ENCODE peak calls at places on chromosomes 3 and 15, in four cellular contexts. L is endothelial cell of umbilical vein, O is heart left ventricle, C is adrenal gland. J is an unnamed sample.

GRCh38 chr3:196440041-196440537 is 7.9 kb upstream of the UBXN7 start:
- DNase-seq in L (no peak), C (no peak), O (peak; percentile 54), J (no peak)

GRCh38 chr3:62940763-62941632 is 65.8 kb upstream of the CADPS start:
- DNase-seq in C (no peak), O (no peak), L (no peak), J (no peak)

GRCh38 chr3:29331830-29332637 is 51.2 kb downstream of the RBMS3 start:
- DNase-seq in L (peak; percentile 51), C (no peak), O (no peak), J (no peak)

GRCh38 chr15:62850791-62851291 is 191.7 kb upstream of the TPM1 start:
- DNase-seq in C (no peak), O (no peak), L (peak; percentile 37), J (no peak)

GRCh38 chr3:26064297-26064696 is 274.4 kb downstream of the OXSM start:
- DNase-seq in C (no peak), O (no peak), L (no peak), J (no peak)

GRCh38 chr3:148178508-148178907 is 519.2 kb upstream of the AGTR1 start:
- DNase-seq in O (no peak), L (peak; percentile 14), C (no peak), J (no peak)

GRCh38 chr15:47377465-47377864 is 339.8 kb upstream of the SEMA6D start:
- DNase-seq in C (no peak), L (peak; percentile 54), O (no peak), J (no peak)

GRCh38 chr3:107450254-107450653 is 72.5 kb upstream of the BBX start:
- DNase-seq in C (no peak), L (no peak), O (no peak), J (no peak)

GRCh38 chr3:72102057-72102711 is 317.2 kb upstream of the PROK2 start:
- DNase-seq in C (no peak), O (no peak), L (no peak), J (no peak)

GRCh38 chr3:98971183-98971681 is 69.7 kb upstream of the DCBLD2 start:
- DNase-seq in O (no peak), L (peak; percentile 88), C (no peak), J (no peak)

GRCh38 chr15:88098317-88098716 is 158.2 kb downstream of the NTRK3 start:
- DNase-seq in L (no peak), C (no peak), O (no peak), J (no peak)

GRCh38 chr3:187811580-187812250 is 66.4 kb upstream of the BCL6 start:
- DNase-seq in O (no peak), C (no peak), L (no peak), J (no peak)

GRCh38 chr15:70324001-70324974 is 226.6 kb upstream of the TLE3 start:
- DNase-seq in C (no peak), L (no peak), O (no peak), J (peak; percentile 37)

GRCh38 chr3:67215690-67216089 is 217.6 kb downstream of the KBTBD8 start:
- DNase-seq in O (no peak), C (no peak), L (no peak), J (no peak)

GRCh38 chr3:113897373-113897777 is 50.4 kb upstream of the ZDHHC23 start:
- DNase-seq in C (no peak), O (no peak), L (no peak), J (no peak)

GRCh38 chr3:28575100-28575747 is 226.6 kb upstream of the AZI2 start:
- DNase-seq in L (no peak), C (no peak), O (peak; percentile 43), J (peak; percentile 17)

GRCh38 chr15:41892621-41893421 is 1.0 kb downstream of the SPTBN5 start:
- DNase-seq in O (peak; percentile 92), L (no peak), C (peak; percentile 93), J (peak; percentile 56)

GRCh38 chr3:58042947-58043707 is 34.9 kb downstream of the FLNB start:
- DNase-seq in O (no peak), L (no peak), C (no peak), J (no peak)

GRCh38 chr3:11509175-11510000 is 134.3 kb downstream of the VGLL4 start:
- DNase-seq in C (peak; percentile 91), O (peak; percentile 86), L (peak; percentile 89), J (peak; percentile 90)

GRCh38 chr3:72258786-72259185 is 473.8 kb upstream of the PROK2 start:
- DNase-seq in O (no peak), C (no peak), L (no peak), J (no peak)

GRCh38 chr15:52349062-52349700 is 53.6 kb upstream of the MYO5C start:
- DNase-seq in O (no peak), L (no peak), C (no peak), J (no peak)

GRCh38 chr15:40825661-40826088 is 2.8 kb downstream of the PPP1R14D start:
- DNase-seq in C (no peak), L (no peak), O (no peak), J (no peak)

GRCh38 chr3:120622870-120623718 is 27.0 kb downstream of the NDUFB4 start:
- DNase-seq in O (no peak), C (no peak), L (peak; percentile 51), J (peak; percentile 28)

GRCh38 chr15:27884726-27885125 is 214.4 kb downstream of the OCA2 start:
- DNase-seq in L (no peak), O (no peak), C (no peak), J (no peak)

GRCh38 chr3:197567900-197568685 is 12.3 kb upstream of the BDH1 start:
- DNase-seq in L (no peak), O (no peak), C (no peak), J (no peak)

GRCh38 chr3:87997298-87997697 is 61.5 kb downstream of the CGGBP1 start:
- DNase-seq in O (no peak), C (no peak), L (peak; percentile 47), J (no peak)

GRCh38 chr15:58840048-58840447 is 68.9 kb downstream of the MINDY2 start:
- DNase-seq in O (no peak), C (no peak), L (peak; percentile 31), J (no peak)

GRCh38 chr3:130828931-130829574 is 64.8 kb upstream of the ATP2C1 start:
- DNase-seq in L (no peak), C (no peak), O (no peak), J (no peak)

GRCh38 chr3:149120051-149120972 is 9.1 kb upstream of the HPS3 start:
- DNase-seq in L (peak; percentile 80), O (no peak), C (no peak), J (no peak)

GRCh38 chr3:45043715-45044299 is 17.7 kb downstream of the CLEC3B start:
- DNase-seq in O (no peak), C (no peak), L (no peak), J (no peak)

GRCh38 chr3:129587559-129588210 is 18.8 kb downstream of the PLXND1 start:
- DNase-seq in C (no peak), L (no peak), O (no peak), J (no peak)

GRCh38 chr3:165827233-165827632 is 10.0 kb downstream of the BCHE start:
- DNase-seq in O (no peak), L (no peak), C (no peak), J (no peak)

GRCh38 chr3:165830746-165831145 is 6.5 kb downstream of the BCHE start:
- DNase-seq in L (no peak), C (no peak), O (no peak), J (no peak)

DNA sequence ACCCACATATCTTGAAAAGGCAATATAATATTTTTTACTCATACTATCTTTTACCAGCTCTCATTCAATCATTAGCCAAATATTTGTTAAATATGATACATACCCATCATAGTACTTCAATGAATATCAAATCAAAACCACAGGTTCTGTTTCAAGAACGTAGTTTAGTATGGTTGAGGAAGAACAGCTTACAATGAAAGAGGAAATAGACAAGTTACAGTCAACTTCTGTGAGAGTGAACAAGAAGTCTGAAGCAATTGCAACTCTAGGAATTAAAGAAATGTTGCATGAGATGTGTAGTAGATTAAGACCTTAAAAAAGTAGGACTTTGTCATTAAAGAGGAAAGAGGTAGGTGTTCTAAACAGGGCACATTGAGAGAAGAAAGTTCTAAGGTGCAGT is 9.3 kb downstream of the BCHE start:
- DNase-seq in O (no peak), C (no peak), L (no peak), J (no peak)
- TF ChIP-seq CTCF in O (no peak), C (no peak), L (no peak), J (no peak)

DNA sequence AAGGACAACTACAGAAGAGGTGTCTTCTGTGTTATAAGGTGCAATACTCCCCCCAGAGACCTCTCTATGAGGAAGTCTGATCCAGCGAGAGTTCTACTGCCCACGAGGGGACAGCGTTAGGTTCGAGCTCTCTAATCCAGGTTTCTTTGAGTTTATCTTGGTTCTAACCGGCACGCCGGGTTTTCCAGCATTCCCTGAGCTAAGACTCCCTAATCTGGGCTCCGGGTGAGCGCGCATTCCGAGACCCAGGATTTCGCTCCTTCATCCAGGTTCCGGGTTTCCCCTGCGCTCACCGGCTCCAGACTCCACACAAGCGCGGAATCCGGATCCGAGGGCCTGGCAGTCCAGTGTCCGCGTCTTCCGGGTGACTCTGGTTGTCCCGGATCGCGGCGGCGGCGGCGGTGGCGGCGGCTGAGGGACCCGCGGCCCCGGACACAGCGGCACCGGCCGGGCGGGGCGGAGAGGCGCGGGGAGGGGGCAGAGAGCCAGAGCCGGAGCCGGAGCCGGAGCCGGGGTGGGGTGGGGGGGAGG is at the start of gene ZNF609:
- DNase-seq in C (peak; percentile 96), L (peak; percentile 90), O (peak; percentile 94), J (peak; percentile 96)
- TF ChIP-seq POLR2A in C (peak; percentile 73), L (no peak), O (peak; percentile 57), J (no peak)

DNA sequence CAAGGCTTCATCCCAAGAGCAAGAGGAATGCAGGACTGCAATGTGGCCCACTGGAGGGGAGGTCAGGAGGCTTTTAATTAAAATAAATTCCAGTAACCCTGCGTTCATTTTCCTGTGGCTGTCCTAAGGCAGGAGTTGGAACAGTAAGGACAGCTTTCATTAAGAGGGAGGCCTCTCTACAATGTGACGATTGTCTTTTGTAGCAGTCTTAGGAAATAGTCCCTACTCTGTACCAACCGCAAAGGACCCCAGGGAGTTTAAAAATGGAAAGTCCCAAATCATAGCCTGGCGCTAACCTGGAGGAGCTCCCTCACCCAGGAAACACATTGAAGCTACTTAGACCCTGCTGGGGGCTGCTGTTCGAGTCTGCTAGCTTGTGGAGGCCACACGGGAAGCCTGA is 62.8 kb downstream of the SYNM start:
- DNase-seq in O (no peak), C (no peak), L (no peak), J (no peak)
- H3K27ac ChIP-seq in O (no peak overlapping the region), C (no peak overlapping the region), L (no peak overlapping the region), J (no peak overlapping the region)

DNA sequence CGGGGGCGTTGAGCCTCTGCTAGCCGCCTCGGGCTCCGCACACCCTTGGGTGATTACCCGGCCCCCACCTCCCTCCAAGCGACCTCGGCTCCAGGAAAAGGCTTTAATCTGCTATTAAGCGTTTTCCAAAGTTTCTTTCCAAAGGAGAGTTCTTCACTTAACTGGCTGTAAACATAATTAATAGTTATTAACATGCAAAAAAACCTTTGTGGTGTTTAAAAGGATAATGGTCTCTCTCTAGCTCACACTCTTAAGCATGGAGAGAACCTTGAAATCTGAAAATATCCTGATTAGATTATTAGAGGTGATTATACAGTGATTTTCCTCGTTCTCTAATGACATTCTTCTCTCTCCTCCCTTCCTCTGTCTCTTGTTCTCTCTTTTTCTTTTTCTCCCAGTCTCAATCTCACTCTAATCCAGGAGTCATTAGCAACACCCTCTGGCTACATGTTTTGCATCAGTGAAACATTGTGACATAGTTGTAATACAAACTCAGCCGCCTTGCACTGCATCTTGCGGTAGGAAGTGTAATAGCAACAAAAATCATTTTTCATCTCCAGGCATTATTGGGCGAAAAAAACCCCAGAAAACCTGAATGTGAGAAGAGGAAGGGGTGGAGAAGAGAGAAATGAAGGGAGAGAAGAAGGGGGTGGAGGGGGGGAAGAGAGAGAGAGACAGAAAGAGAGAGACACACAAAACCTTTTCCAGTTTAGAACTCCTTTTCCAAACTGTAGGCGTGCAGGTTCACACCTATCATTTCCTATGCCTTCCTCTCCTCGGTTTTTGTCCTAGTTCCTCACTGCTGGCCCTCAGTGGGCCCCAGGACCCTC is 24.4 kb downstream of the NR2F2 start:
- DNase-seq in C (no peak), L (peak; percentile 85), O (no peak), J (peak; percentile 58)
- TF ChIP-seq CTCF in C (peak; percentile 83), L (no peak), O (peak; percentile 33), J (peak; percentile 74)

GRCh38 chr15:68281008-68281407 is 3.5 kb downstream of the FEM1B start:
- DNase-seq in O (no peak), C (no peak), L (peak; percentile 33), J (no peak)
- TF ChIP-seq POLR2A in O (no peak), C (no peak), L (no peak), J (no peak)

J was measured in testis.